ENCODE peak calls at places on chromosomes 3 and 15, in seven cellular contexts. K, F, B, X, N, W and M are unnamed samples.

GRCh38 chr15:96234109-96234892 is 96.2 kb upstream of the NR2F2 start:
- DNase-seq in W (no peak), X (no peak), B (peak), N (no peak), F (no peak), K (peak), M (no peak)

GRCh38 chr3:10550705-10551104 is 45.3 kb upstream of the ATP2B2 start:
- DNase-seq in B (no peak), X (no peak), F (no peak), K (no peak), N (no peak), W (no peak), M (no peak)

GRCh38 chr3:145175626-145176025 is 985.4 kb downstream of the PLOD2 start:
- DNase-seq in B (no peak), K (no peak), X (no peak), F (no peak), W (no peak), N (no peak), M (no peak)

GRCh38 chr3:45124379-45124778 is 21.8 kb downstream of the CDCP1 start:
- DNase-seq in B (peak), F (no peak), X (no peak), W (no peak), N (no peak), K (peak), M (peak)

GRCh38 chr3:122469659-122470058 is 45.1 kb downstream of the KPNA1 start:
- DNase-seq in N (no peak), B (no peak), K (no peak), F (peak), W (no peak), X (no peak), M (no peak)

GRCh38 chr3:152638707-152639450 is 196.1 kb upstream of the P2RY1 start:
- DNase-seq in X (no peak), N (no peak), K (no peak), W (no peak), B (no peak), F (no peak), M (no peak)

GRCh38 chr3:38049358-38050126 is 10.5 kb downstream of the DLEC1 start:
- DNase-seq in F (no peak), N (no peak), W (no peak), K (no peak), B (no peak), X (no peak), M (no peak)

GRCh38 chr15:44654858-44655257 is 8.6 kb downstream of the SPG11 start:
- DNase-seq in B (no peak), W (no peak), F (no peak), X (no peak), N (no peak), K (no peak), M (no peak)

GRCh38 chr15:39699531-39700110 is 83.0 kb downstream of the FSIP1 start:
- DNase-seq in K (no peak), W (no peak), N (no peak), F (no peak), B (peak), X (no peak), M (no peak)

GRCh38 chr3:146464005-146464595 is 5.3 kb downstream of the PLSCR2 start:
- DNase-seq in K (no peak), N (no peak), F (no peak), B (no peak), W (no peak), X (no peak), M (no peak)